ENCODE peak calls at places on chromosomes 4 and X, in ten cellular contexts. R is GM20000, N is AG04450, W is GM12865, Y is neural crest cell, V is A673, S is WERI-Rb-1, F is activated B cell treated with CpG ODN at 0.5 μM for 24 hours, P is PC-3, L is progenitor cell of endocrine pancreas. T is an unnamed sample.

GRCh38 chrX:34849371-34849770 is 93.2 kb upstream of the FAM47B start:
- DNase-seq in R (no peak), N (peak; percentile 7), W (no peak), V (no peak), P (peak; percentile 26), Y (no peak), L (no peak), S (no peak), F (no peak), T (no peak)

GRCh38 chrX:39385022-39385421 is 583.8 kb downstream of the MID1IP1 start:
- DNase-seq in N (no peak), R (no peak), W (no peak), F (no peak), L (no peak), Y (no peak), V (no peak), P (no peak), S (no peak), T (no peak)

GRCh38 chr4:95585016-95585695 is 36.4 kb upstream of the UNC5C start:
- DNase-seq in Y (no peak), L (no peak), R (no peak), P (peak; percentile 93), S (no peak), V (no peak), W (no peak), F (no peak), N (no peak), T (no peak)

GRCh38 chr4:123547167-123547817 is 150.7 kb downstream of the SPRY1 start:
- DNase-seq in W (no peak), N (no peak), P (peak; percentile 42), V (no peak), Y (no peak), R (no peak), S (no peak), L (peak; percentile 56), F (no peak), T (peak; percentile 22)

GRCh38 chr4:8069102-8069752 is 89.4 kb downstream of the ABLIM2 start:
- DNase-seq in Y (no peak), N (no peak), W (no peak), L (no peak), V (peak; percentile 71), R (no peak), S (no peak), F (no peak), P (no peak), T (no peak)

GRCh38 chr4:7392438-7393374 is 42.0 kb downstream of the PSAPL1 start:
- DNase-seq in S (peak; percentile 54), F (no peak), R (no peak), W (no peak), P (peak; percentile 12), Y (no peak), N (no peak), L (no peak), V (no peak), T (no peak)

GRCh38 chr4:187069398-187069797 is 345.7 kb upstream of the FAT1 start:
- DNase-seq in S (no peak), W (no peak), N (no peak), Y (no peak), P (no peak), R (no peak), V (no peak), F (no peak), L (no peak), T (no peak)

GRCh38 chrX:153934473-153935325 is at the start of gene NAA10:
- DNase-seq in L (peak; percentile 58), R (peak; percentile 95), N (no peak), F (peak; percentile 62), S (peak; percentile 81), V (peak; percentile 73), Y (no peak), W (peak; percentile 84), P (peak; percentile 83), T (peak; percentile 73)

GRCh38 chr4:153530284-153530995 is 64.3 kb downstream of the TMEM131L start:
- DNase-seq in P (no peak), S (no peak), N (no peak), W (peak; percentile 36), Y (no peak), L (no peak), R (no peak), V (no peak), F (no peak), T (no peak)

GRCh38 chr4:186946140-186946539 is 222.5 kb upstream of the FAT1 start:
- DNase-seq in R (no peak), F (no peak), P (no peak), N (no peak), S (no peak), V (no peak), W (no peak), Y (no peak), L (no peak), T (no peak)

GRCh38 chr4:39698424-39699009 is 581 bp downstream of the UBE2K start:
- DNase-seq in N (no peak), W (no peak), V (peak; percentile 54), Y (peak; percentile 52), P (peak; percentile 27), L (peak; percentile 34), F (no peak), S (peak; percentile 74), R (no peak), T (peak; percentile 73)

GRCh38 chrX:115892056-115892708 is 278.4 kb upstream of the AGTR2 start:
- DNase-seq in L (no peak), F (no peak), W (no peak), N (no peak), Y (no peak), S (no peak), V (no peak), R (peak; percentile 1), P (peak; percentile 37), T (no peak)

GRCh38 chr4:187270154-187270553 is 546.5 kb upstream of the FAT1 start:
- DNase-seq in P (no peak), V (no peak), N (no peak), S (no peak), L (no peak), W (no peak), Y (no peak), F (no peak), R (no peak), T (no peak)

GRCh38 chrX:37785569-37785968 is 5.7 kb downstream of the CYBB start:
- DNase-seq in V (no peak), S (no peak), L (no peak), Y (no peak), F (no peak), N (no peak), W (peak; percentile 25), P (peak; percentile 33), R (no peak), T (no peak)

GRCh38 chr4:149781150-149781549 is 34.5 kb downstream of the IQCM start:
- DNase-seq in L (no peak), Y (no peak), F (no peak), R (no peak), V (peak; percentile 46), N (peak; percentile 41), W (no peak), P (peak; percentile 72), S (no peak), T (no peak)

GRCh38 chr4:82031386-82031785 is 342.4 kb downstream of the HNRNPD start:
- DNase-seq in L (no peak), F (no peak), V (no peak), R (no peak), P (no peak), S (no peak), Y (no peak), W (no peak), N (no peak), T (peak; percentile 25)

GRCh38 chr4:94428884-94429283 is 22.9 kb upstream of the PDLIM5 start:
- DNase-seq in S (no peak), W (no peak), L (no peak), R (no peak), Y (no peak), P (no peak), N (no peak), V (no peak), F (no peak), T (no peak)

GRCh38 chr4:125650557-125650956 is 335.8 kb downstream of the FAT4 start:
- DNase-seq in P (no peak), L (no peak), V (no peak), F (no peak), W (no peak), Y (no peak), S (no peak), R (no peak), N (no peak), T (no peak)

GRCh38 chr4:44354172-44354571 is 94.4 kb downstream of the KCTD8 start:
- DNase-seq in L (no peak), V (no peak), P (no peak), N (no peak), F (no peak), W (no peak), R (no peak), S (no peak), Y (no peak), T (no peak)
- TF ChIP-seq CTCF in L (no peak), V (no peak), P (no peak), N (no peak), F (no peak), W (no peak), R (no peak), S (no peak), Y (no peak), T (no peak)

GRCh38 chr4:164937576-164938270 is 39.7 kb downstream of the TRIM61 start:
- DNase-seq in W (peak; percentile 50), F (no peak), P (no peak), Y (no peak), L (no peak), S (peak; percentile 35), V (peak; percentile 58), R (peak; percentile 19), N (no peak), T (no peak)
- TF ChIP-seq CTCF in W (peak; percentile 55), F (no peak), P (peak; percentile 42), Y (peak; percentile 26), L (peak; percentile 33), S (peak; percentile 70), V (peak; percentile 36), R (peak; percentile 51), N (no peak), T (no peak)

GRCh38 chrX:155215443-155216178 is 649 bp upstream of the VBP1 start:
- DNase-seq in V (peak; percentile 3), N (no peak), L (no peak), W (no peak), R (no peak), P (no peak), S (no peak), F (no peak), Y (no peak), T (no peak)
- TF ChIP-seq CTCF in V (no peak), N (no peak), L (no peak), W (no peak), R (no peak), P (no peak), S (no peak), F (no peak), Y (no peak), T (no peak)

DNA sequence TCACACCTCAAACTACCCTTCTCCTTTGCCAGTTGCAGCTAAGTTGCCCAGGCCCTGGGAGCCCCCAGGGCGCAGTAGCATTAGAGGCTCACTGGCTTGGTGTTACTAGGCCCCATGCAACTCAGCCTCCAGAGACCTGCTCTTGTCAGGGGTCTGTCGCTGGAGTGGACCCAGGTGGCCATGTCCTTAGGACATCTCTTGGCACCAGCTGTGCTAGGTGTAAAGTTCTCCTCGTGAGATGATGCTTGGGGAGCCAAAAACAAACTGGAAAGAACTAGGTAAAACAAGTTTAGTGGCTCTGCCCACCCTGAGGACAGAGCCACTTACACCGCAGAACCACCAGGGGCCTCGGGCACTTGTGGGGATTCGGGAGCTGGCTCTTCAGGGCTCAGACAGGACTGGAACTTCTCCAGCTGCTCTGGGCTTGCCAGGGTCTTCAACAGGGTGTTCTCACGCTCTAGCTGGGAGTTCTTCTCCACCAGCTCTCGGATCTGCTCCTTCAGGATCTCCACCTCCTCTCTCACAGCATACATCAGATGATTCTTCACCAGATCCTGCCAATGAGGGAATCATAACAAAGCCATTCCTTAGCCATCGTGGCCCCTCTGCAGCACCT is 61.3 kb downstream of the TSC22D3 start:
- DNase-seq in V (no peak), W (no peak), F (peak; percentile 20), N (no peak), R (no peak), P (no peak), L (no peak), S (no peak), Y (no peak), T (no peak)
- TF ChIP-seq CTCF in V (no peak), W (peak; percentile 6), F (no peak), N (peak; percentile 3), R (no peak), P (peak; percentile 15), L (peak; percentile 33), S (no peak), Y (no peak), T (no peak)

T was measured in glutamatergic neuron.